ENCODE peak calls at places on chromosomes 7 and 10, in five cellular contexts. Z, G, B, C and H are unnamed samples.

GRCh38 chr7:74718336-74718735 is 55.5 kb upstream of the NCF1 start:
- DNase-seq in G (no peak), B (no peak), C (no peak), Z (no peak), H (no peak)

GRCh38 chr7:70400829-70401380 is 731.0 kb upstream of the GALNT17 start:
- DNase-seq in G (no peak), Z (no peak), C (no peak), B (no peak), H (no peak)

GRCh38 chr7:108278776-108279175 is 148.6 kb upstream of the LAMB4 start:
- DNase-seq in Z (no peak), G (no peak), B (no peak), C (no peak), H (no peak)

GRCh38 chr7:116522247-116522646 is 2.6 kb upstream of the CAV1 start:
- DNase-seq in B (no peak), C (no peak), Z (no peak), G (peak; percentile 10), H (no peak)

GRCh38 chr10:110609592-110609991 is 34.5 kb upstream of the RBM20 start:
- DNase-seq in C (no peak), B (no peak), G (no peak), Z (no peak), H (no peak)

GRCh38 chr7:117076426-117076943 is 123.2 kb downstream of the ST7 start:
- DNase-seq in C (no peak), G (peak; percentile 3), B (no peak), Z (no peak), H (no peak)

GRCh38 chr7:55533050-55533728 is 39.1 kb downstream of the VOPP1 start:
- DNase-seq in B (no peak), C (peak; percentile 72), G (no peak), Z (peak; percentile 95), H (no peak)

GRCh38 chr7:78176186-78176585 is 377.6 kb downstream of the PHTF2 start:
- DNase-seq in Z (no peak), G (no peak), C (no peak), B (peak; percentile 25), H (no peak)

GRCh38 chr10:131901181-131901829 is 497 bp downstream of the PPP2R2D start:
- DNase-seq in B (peak; percentile 70), G (no peak), Z (peak; percentile 62), C (peak; percentile 53), H (peak; percentile 59)

GRCh38 chr10:4234661-4235060 is 449.7 kb upstream of the KLF6 start:
- DNase-seq in C (peak; percentile 40), G (no peak), B (no peak), Z (no peak), H (no peak)

GRCh38 chr10:29668628-29669027 is 33.9 kb upstream of the SVIL start:
- DNase-seq in B (no peak), G (no peak), C (no peak), Z (no peak), H (no peak)

GRCh38 chr10:88958721-88959120 is 6.1 kb upstream of the ACTA2 start:
- DNase-seq in Z (no peak), B (no peak), G (no peak), C (no peak), H (no peak)

GRCh38 chr7:142443614-142444013 is 185.8 kb upstream of the PRSS58 start:
- DNase-seq in C (no peak), Z (no peak), G (no peak), B (no peak), H (no peak)

GRCh38 chr7:3245077-3245476 is 56.0 kb upstream of the SDK1 start:
- DNase-seq in G (no peak), C (no peak), Z (no peak), B (no peak), H (no peak)

GRCh38 chr7:102834999-102835398 is 77.8 kb upstream of the LRRC17 start:
- DNase-seq in Z (no peak), C (no peak), G (peak; percentile 15), B (no peak), H (no peak)

GRCh38 chr10:119289227-119289925 is 82.0 kb downstream of the GRK5 start:
- DNase-seq in C (no peak), Z (no peak), G (no peak), B (no peak), H (no peak)

GRCh38 chr10:51159841-51160240 is 85.6 kb downstream of the PRKG1 start:
- DNase-seq in Z (no peak), G (no peak), B (no peak), C (no peak), H (no peak)

GRCh38 chr10:100878291-100878910 is 34.4 kb upstream of the SLF2 start:
- DNase-seq in Z (no peak), G (peak; percentile 80), C (no peak), B (peak; percentile 57), H (no peak)

GRCh38 chr10:4352566-4352961 is 473.4 kb upstream of the AKR1E2 start:
- DNase-seq in C (no peak), G (no peak), B (no peak), Z (no peak), H (no peak)

GRCh38 chr7:10308276-10308675 is 665.4 kb upstream of the PHF14 start:
- DNase-seq in G (no peak), B (no peak), Z (no peak), C (no peak), H (no peak)

GRCh38 chr7:50507898-50508470 is 57.2 kb downstream of the DDC start:
- DNase-seq in G (no peak), C (no peak), Z (no peak), B (no peak), H (no peak)

DNA sequence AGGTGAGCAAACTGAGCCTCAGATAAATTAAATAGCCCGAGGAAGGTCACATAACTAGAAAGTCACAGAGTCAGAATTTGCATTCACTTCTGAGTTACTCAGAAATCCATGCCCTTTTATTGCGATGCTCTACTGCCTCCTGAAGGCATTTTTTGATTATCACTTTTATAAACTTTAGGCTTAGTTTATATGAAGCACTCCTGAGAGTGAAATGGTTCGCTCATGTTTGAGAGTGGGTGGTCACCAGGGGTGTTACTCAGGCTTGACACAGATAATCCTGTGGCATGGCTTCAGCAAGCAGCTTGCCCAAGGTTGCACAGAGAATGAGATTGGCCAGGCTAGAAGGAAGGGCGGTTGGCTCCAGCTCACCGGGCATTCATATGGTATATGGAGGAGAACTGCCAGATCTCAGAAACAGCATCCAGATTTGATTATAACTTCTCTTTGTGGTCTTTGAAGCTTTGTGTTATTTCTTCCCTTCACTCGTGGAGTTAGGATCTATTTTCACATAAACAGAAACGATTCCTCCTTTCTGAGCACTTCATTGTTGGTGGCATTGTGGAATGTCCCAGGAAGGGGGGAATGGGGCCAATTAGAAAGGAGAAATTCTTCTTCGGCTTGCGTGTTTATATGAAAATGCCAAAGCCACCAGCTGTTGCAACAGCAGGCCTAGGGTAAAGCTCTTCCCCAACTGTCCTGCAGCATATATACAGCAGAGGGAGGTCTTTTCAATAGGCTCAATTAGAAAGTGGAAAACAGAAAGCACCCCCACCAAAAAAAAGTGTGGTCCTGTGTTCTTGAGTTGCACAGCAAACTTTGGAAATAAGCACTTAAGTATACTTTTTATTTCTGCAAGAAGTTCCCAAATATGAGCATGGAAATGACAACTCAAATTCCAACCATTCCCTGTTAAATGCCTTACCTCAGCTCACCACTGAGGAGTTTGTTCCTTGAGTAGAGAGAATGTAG is 628.8 kb downstream of the SUGCT start:
- DNase-seq in Z (no peak), G (no peak), C (no peak), B (no peak), H (no peak)
- TF ChIP-seq CTCF in Z (no peak), G (no peak), C (no peak), B (no peak), H (no peak)

DNA sequence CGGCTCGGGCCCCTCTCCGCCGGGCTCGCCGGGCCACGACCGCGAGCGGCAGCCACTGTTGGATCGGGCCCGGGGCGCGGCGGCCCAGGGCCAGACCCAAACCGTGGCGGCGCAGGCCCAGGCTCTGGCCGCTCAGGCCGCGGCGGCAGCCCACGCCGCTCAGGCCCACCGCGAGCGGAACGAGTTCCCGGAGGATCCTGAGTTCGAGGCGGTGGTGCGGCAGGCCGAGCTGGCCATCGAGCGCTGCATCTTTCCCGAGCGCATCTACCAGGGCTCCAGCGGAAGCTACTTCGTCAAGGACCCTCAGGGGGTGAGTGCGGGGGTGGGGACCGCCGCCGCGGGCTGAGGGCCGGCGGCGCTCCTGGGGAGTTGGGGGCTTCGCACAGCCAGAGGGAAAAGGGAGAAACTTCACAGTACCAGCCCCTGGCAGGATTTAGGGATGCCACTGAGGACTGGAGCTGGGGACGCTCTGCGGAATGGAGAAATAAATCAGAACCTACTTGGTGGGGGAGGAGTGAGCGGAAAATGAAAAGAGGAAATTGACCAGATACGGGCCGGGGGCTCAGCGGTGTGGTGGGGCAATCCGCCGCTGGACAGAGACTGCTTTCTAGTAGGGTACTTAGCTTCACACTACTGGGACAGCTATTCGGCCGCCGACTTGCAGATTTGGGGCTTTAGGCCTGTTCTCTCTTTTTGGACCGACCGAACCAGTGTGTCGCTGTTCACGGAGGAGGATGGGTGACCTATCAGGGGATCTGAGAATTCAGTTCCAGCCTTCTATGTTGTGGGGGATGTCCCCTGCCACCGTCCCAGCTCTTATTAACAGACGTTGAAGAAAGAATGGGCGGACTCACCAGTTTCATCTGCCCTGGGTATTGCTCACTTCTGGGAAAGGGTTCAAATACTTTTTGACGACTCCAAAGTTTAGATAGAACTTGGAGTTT is 669 bp downstream of the PI4K2A start:
- DNase-seq in C (peak; percentile 21), G (no peak), B (peak; percentile 33), Z (peak; percentile 77), H (peak; percentile 64)
- TF ChIP-seq CTCF in C (no peak), G (no peak), B (no peak), Z (no peak), H (no peak)

GRCh38 chr7:129993275-129993674 is 40.5 kb upstream of the UBE2H start:
- DNase-seq in B (no peak), G (no peak), C (no peak), Z (no peak), H (no peak)
- TF ChIP-seq CTCF in B (no peak), G (peak; percentile 6), C (no peak), Z (no peak), H (no peak)

GRCh38 chr7:155299539-155300202 is 2.0 kb downstream of the INSIG1 start:
- DNase-seq in C (peak; percentile 44), Z (no peak), G (no peak), B (no peak), H (no peak)

GRCh38 chr7:155303039-155303593 is 5.4 kb downstream of the INSIG1 start:
- DNase-seq in B (no peak), G (no peak), C (no peak), Z (no peak), H (no peak)

GRCh38 chr7:155298288-155298833 is 683 bp downstream of the INSIG1 start:
- DNase-seq in G (no peak), C (no peak), Z (no peak), B (no peak), H (peak; percentile 48)

GRCh38 chr7:155298834-155299538 is 1.3 kb downstream of the INSIG1 start:
- DNase-seq in G (no peak), Z (peak; percentile 97), C (peak; percentile 96), B (peak; percentile 89), H (peak; percentile 80)

DNA sequence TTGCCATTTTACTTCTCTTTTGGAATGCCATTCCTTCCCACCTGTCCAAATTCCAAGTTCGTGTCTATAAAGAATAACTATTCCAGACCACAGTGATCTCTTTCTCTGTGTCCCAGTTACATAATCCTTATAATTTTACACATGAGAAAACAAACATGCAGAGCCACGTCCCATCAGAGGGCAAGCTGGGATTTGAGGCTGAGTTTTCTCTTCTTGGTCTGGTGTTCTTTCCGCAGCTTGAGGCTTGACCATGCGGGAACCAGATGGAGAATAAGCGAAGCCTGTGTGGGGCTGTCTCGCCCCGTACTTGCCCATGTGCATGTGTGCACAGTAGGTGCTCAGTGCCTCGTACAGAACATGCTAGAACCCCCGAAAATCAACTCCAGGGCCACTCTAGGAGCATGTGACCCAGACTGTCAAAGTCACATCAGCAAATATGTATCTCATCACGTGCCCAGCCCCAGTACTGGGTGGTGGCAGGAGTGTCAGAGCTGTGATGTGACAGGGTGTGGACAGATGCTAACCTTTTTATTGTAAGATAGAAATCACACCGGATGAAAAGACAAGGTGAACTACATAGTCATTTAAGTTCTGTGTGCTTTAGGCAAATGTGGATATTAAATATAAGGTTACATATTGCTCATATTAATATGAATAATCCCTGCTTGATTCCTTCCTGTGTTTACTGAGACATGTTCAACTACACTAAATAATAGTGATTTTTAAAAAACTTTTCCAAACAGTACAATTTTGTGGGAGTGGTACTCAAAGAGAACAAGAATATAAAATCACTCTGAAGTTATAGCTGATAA is 3.2 kb downstream of the INSIG1 start:
- DNase-seq in B (no peak), Z (no peak), G (no peak), C (no peak), H (no peak)
- TF ChIP-seq CTCF in B (no peak), Z (no peak), G (no peak), C (no peak), H (no peak)